ENCODE peak calls at places on chromosomes 11 and 22, in ten cellular contexts. R, G, A, N, U, Y, J, E, Z and F are unnamed samples.

GRCh38 chr22:39434243-39434653 is 22.6 kb upstream of the MGAT3 start:
- DNase-seq in R (no peak), G (no peak), A (no peak), N (no peak), U (no peak), Y (no peak), J (no peak), E (no peak), Z (no peak), F (no peak)

GRCh38 chr11:110433393-110434333 is 3.9 kb downstream of the FDX1 start:
- DNase-seq in R (peak), G (no peak), A (no peak), N (no peak), U (peak), Y (no peak), J (no peak), E (peak), Z (no peak), F (no peak)

GRCh38 chr22:35604671-35605457 is 12.3 kb downstream of the MB start:
- DNase-seq in R (peak), G (no peak), A (no peak), N (peak), U (peak), Y (no peak), J (no peak), E (peak), Z (no peak), F (no peak)

GRCh38 chr11:93849751-93850584 is 450 bp downstream of the VSTM5 start:
- DNase-seq in R (no peak), G (no peak), A (no peak), N (peak), U (peak), Y (no peak), J (no peak), E (peak), Z (peak), F (no peak)

GRCh38 chr11:2813141-2813908 is 72.2 kb downstream of the CDKN1C start:
- DNase-seq in R (no peak), G (peak), A (no peak), N (no peak), U (peak), Y (peak), J (peak), E (peak), Z (no peak), F (no peak)

GRCh38 chr11:117535870-117536411 is 208.3 kb downstream of the CEP164 start:
- DNase-seq in R (no peak), G (no peak), A (no peak), N (no peak), U (no peak), Y (no peak), J (no peak), E (no peak), Z (no peak), F (no peak)

GRCh38 chr22:17085277-17086091 is 684 bp downstream of the IL17RA start:
- DNase-seq in R (no peak), G (no peak), A (no peak), N (peak), U (no peak), Y (peak), J (no peak), E (peak), Z (peak), F (no peak)

GRCh38 chr11:31375866-31376265 is 6.2 kb downstream of the DNAJC24 start:
- DNase-seq in R (no peak), G (no peak), A (no peak), N (no peak), U (no peak), Y (no peak), J (no peak), E (no peak), Z (no peak), F (no peak)

GRCh38 chr22:50525104-50525958 is at the start of gene SCO2:
- DNase-seq in R (peak), G (peak), A (peak), N (peak), U (peak), Y (peak), J (peak), E (peak), Z (peak), F (peak)

GRCh38 chr22:31346733-31347250 is 646 bp upstream of the PATZ1 start:
- DNase-seq in R (no peak), G (no peak), A (peak), N (peak), U (peak), Y (no peak), J (peak), E (peak), Z (no peak), F (no peak)

GRCh38 chr11:32173435-32173834 is 82.6 kb downstream of the RCN1 start:
- DNase-seq in R (peak), G (peak), A (peak), N (peak), U (peak), Y (no peak), J (no peak), E (peak), Z (peak), F (no peak)

GRCh38 chr11:12164061-12165014 is 53.9 kb downstream of the MICAL2 start:
- DNase-seq in R (peak), G (no peak), A (no peak), N (no peak), U (peak), Y (no peak), J (no peak), E (peak), Z (no peak), F (no peak)

GRCh38 chr11:32436751-32437405 is 1.5 kb upstream of the WT1 start:
- DNase-seq in R (no peak), G (no peak), A (peak), N (no peak), U (no peak), Y (no peak), J (no peak), E (peak), Z (peak), F (no peak)

GRCh38 chr11:10473371-10473770 is 18.3 kb downstream of the AMPD3 start:
- DNase-seq in R (no peak), G (no peak), A (no peak), N (no peak), U (no peak), Y (no peak), J (no peak), E (no peak), Z (no peak), F (no peak)

GRCh38 chr11:84021291-84021690 is 735.1 kb upstream of the CCDC90B start:
- DNase-seq in R (no peak), G (no peak), A (no peak), N (no peak), U (no peak), Y (no peak), J (no peak), E (no peak), Z (no peak), F (no peak)

GRCh38 chr11:59197990-59198389 is 14.7 kb downstream of the MPEG1 start:
- DNase-seq in R (peak), G (no peak), A (no peak), N (peak), U (peak), Y (no peak), J (no peak), E (no peak), Z (no peak), F (peak)

GRCh38 chr11:83725161-83725560 is 439.0 kb upstream of the CCDC90B start:
- DNase-seq in R (no peak), G (no peak), A (no peak), N (no peak), U (no peak), Y (no peak), J (no peak), E (no peak), Z (no peak), F (no peak)

GRCh38 chr11:75174781-75175370 is 24.0 kb downstream of the SLCO2B1 start:
- DNase-seq in R (no peak), G (no peak), A (peak), N (peak), U (peak), Y (no peak), J (no peak), E (peak), Z (no peak), F (no peak)

GRCh38 chr11:62514151-62514550 is 32.5 kb downstream of the AHNAK start:
- DNase-seq in R (peak), G (no peak), A (no peak), N (no peak), U (no peak), Y (no peak), J (no peak), E (no peak), Z (no peak), F (no peak)

GRCh38 chr22:39469681-39470461 is 13.1 kb downstream of the MGAT3 start:
- DNase-seq in R (no peak), G (no peak), A (peak), N (no peak), U (no peak), Y (no peak), J (no peak), E (no peak), Z (no peak), F (no peak)

GRCh38 chr11:249062-249461 is 12.3 kb downstream of the PSMD13 start:
- DNase-seq in R (no peak), G (no peak), A (no peak), N (no peak), U (no peak), Y (no peak), J (no peak), E (no peak), Z (peak), F (no peak)

GRCh38 chr22:47591709-47592108 is 829.3 kb downstream of the TBC1D22A start:
- DNase-seq in R (no peak), G (no peak), A (no peak), N (no peak), U (no peak), Y (no peak), J (no peak), E (no peak), Z (no peak), F (no peak)

GRCh38 chr22:49269371-49269770 is 558.3 kb downstream of the BRD1 start:
- DNase-seq in R (no peak), G (no peak), A (no peak), N (no peak), U (no peak), Y (no peak), J (no peak), E (no peak), Z (peak), F (no peak)

GRCh38 chr11:3229673-3230630 is 2.3 kb downstream of the MRGPRE start:
- DNase-seq in R (no peak), G (no peak), A (no peak), N (no peak), U (no peak), Y (no peak), J (peak), E (no peak), Z (no peak), F (no peak)

GRCh38 chr22:43919106-43919965 is 4.3 kb upstream of the PNPLA3 start:
- DNase-seq in R (no peak), G (no peak), A (no peak), N (peak), U (no peak), Y (no peak), J (no peak), E (no peak), Z (no peak), F (no peak)

GRCh38 chr11:61551630-61552029 is 29.2 kb downstream of the SYT7 start:
- DNase-seq in R (no peak), G (no peak), A (no peak), N (peak), U (peak), Y (no peak), J (no peak), E (no peak), Z (no peak), F (no peak)

GRCh38 chr11:78334109-78334508 is 83.5 kb downstream of the GAB2 start:
- DNase-seq in R (no peak), G (no peak), A (no peak), N (no peak), U (no peak), Y (no peak), J (no peak), E (no peak), Z (no peak), F (no peak)

GRCh38 chr11:61065955-61066638 is 36.2 kb upstream of the CD5 start:
- DNase-seq in R (no peak), G (no peak), A (no peak), N (no peak), U (no peak), Y (no peak), J (no peak), E (no peak), Z (no peak), F (no peak)

GRCh38 chr11:77179048-77179447 is 51.0 kb downstream of the MYO7A start:
- DNase-seq in R (no peak), G (no peak), A (no peak), N (no peak), U (no peak), Y (no peak), J (no peak), E (no peak), Z (no peak), F (no peak)

GRCh38 chr11:30133308-30133707 is 97.5 kb upstream of the FSHB start:
- DNase-seq in R (no peak), G (no peak), A (no peak), N (peak), U (no peak), Y (no peak), J (no peak), E (no peak), Z (no peak), F (no peak)

GRCh38 chr11:72824020-72824419 is 9.8 kb downstream of the ATG16L2 start:
- DNase-seq in R (no peak), G (no peak), A (no peak), N (no peak), U (no peak), Y (no peak), J (no peak), E (no peak), Z (no peak), F (no peak)

GRCh38 chr11:127059286-127060200 is 59.0 kb upstream of the KIRREL3 start:
- DNase-seq in R (no peak), G (no peak), A (no peak), N (no peak), U (no peak), Y (no peak), J (no peak), E (no peak), Z (no peak), F (no peak)

GRCh38 chr11:45216031-45216430 is 69.6 kb downstream of the PRDM11 start:
- DNase-seq in R (no peak), G (no peak), A (no peak), N (no peak), U (no peak), Y (no peak), J (no peak), E (no peak), Z (no peak), F (no peak)

GRCh38 chr11:45217991-45218390 is 68.2 kb downstream of the SYT13 start:
- DNase-seq in R (peak), G (no peak), A (no peak), N (no peak), U (peak), Y (no peak), J (no peak), E (no peak), Z (no peak), F (no peak)

GRCh38 chr11:45219411-45219810 is 66.7 kb downstream of the SYT13 start:
- DNase-seq in R (no peak), G (no peak), A (no peak), N (no peak), U (no peak), Y (no peak), J (no peak), E (no peak), Z (no peak), F (no peak)

GRCh38 chr11:45216901-45217300 is 69.2 kb downstream of the SYT13 start:
- DNase-seq in R (no peak), G (no peak), A (no peak), N (no peak), U (no peak), Y (no peak), J (no peak), E (no peak), Z (no peak), F (no peak)

GRCh38 chr11:45218705-45219104 is 67.4 kb downstream of the SYT13 start:
- DNase-seq in R (no peak), G (no peak), A (no peak), N (no peak), U (no peak), Y (no peak), J (no peak), E (no peak), Z (no peak), F (no peak)
- TF ChIP-seq CTCF in R (no peak), G (no peak), A (no peak), N (no peak), U (no peak), Y (no peak), J (no peak), E (no peak), Z (no peak), F (no peak)

GRCh38 chr11:104531075-104531474 is 367.1 kb upstream of the PDGFD start:
- DNase-seq in R (peak), G (no peak), A (no peak), N (no peak), U (no peak), Y (no peak), J (no peak), E (peak), Z (no peak), F (no peak)
- TF ChIP-seq CTCF in R (peak), G (peak), A (no peak), N (no peak), U (peak), Y (peak), J (peak), E (peak), Z (peak), F (no peak)

DNA sequence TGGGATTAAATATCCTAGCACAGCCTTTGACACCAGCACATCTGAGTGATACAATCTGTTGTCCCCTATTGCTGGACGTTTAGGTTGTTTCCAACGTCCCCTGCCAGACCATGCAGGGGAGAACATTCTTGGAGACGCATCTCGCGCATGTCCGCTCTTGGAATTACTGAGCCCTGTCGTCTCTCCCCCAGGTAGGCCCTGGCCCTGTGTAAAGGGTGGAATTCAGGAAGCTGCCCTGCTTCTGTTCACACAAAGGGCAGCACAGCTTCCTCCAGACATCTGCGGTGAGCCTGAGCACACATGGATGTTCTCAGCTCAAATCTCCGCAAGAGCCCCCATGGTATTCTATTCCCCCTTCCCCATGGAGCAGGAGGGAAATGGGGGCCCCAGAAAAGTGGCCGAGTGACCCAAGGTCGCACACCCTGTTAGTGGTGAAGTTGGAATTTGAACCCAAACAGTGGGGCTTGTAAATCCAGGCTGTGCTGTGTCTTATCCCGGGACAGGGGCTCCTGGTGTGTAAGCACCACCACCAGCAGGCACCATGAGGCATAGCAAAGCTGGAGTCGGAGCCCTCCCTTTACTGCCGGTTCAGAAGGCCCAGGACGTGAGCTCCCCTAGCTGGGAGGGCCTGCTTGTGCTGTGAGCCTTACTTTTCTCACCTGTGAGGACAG is 5.0 kb upstream of the FGF19 start:
- DNase-seq in R (no peak), G (no peak), A (no peak), N (no peak), U (no peak), Y (no peak), J (no peak), E (no peak), Z (no peak), F (no peak)
- TF ChIP-seq CTCF in R (no peak), G (no peak), A (no peak), N (no peak), U (no peak), Y (no peak), J (no peak), E (no peak), Z (peak), F (no peak)

GRCh38 chr11:34940026-34940677 is 23.7 kb downstream of the PDHX start:
- DNase-seq in R (no peak), G (no peak), A (no peak), N (no peak), U (peak), Y (no peak), J (no peak), E (no peak), Z (no peak), F (no peak)
- TF ChIP-seq CTCF in R (no peak), G (peak), A (no peak), N (no peak), U (no peak), Y (no peak), J (no peak), E (no peak), Z (no peak), F (no peak)

GRCh38 chr11:69559181-69559580 is 77.7 kb downstream of the LINC01488 start:
- DNase-seq in R (no peak), G (no peak), A (no peak), N (no peak), U (no peak), Y (no peak), J (no peak), E (no peak), Z (no peak), F (no peak)
- TF ChIP-seq CTCF in R (no peak), G (no peak), A (no peak), N (no peak), U (no peak), Y (no peak), J (no peak), E (no peak), Z (no peak), F (no peak)

GRCh38 chr22:19723990-19724827 is 870 bp downstream of the GP1BB start:
- DNase-seq in R (no peak), G (no peak), A (peak), N (peak), U (peak), Y (no peak), J (no peak), E (peak), Z (peak), F (no peak)
- TF ChIP-seq CTCF in R (no peak), G (no peak), A (no peak), N (peak), U (no peak), Y (peak), J (no peak), E (peak), Z (peak), F (no peak)

GRCh38 chr11:1546536-1547466 is 25.3 kb downstream of the DUSP8 start:
- DNase-seq in R (no peak), G (no peak), A (peak), N (peak), U (peak), Y (peak), J (no peak), E (peak), Z (peak), F (no peak)
- TF ChIP-seq CTCF in R (peak), G (peak), A (peak), N (peak), U (peak), Y (peak), J (peak), E (peak), Z (peak), F (no peak)

GRCh38 chr11:8917157-8917820 is 6.3 kb downstream of the AKIP1 start:
- DNase-seq in R (peak), G (peak), A (peak), N (peak), U (peak), Y (no peak), J (no peak), E (no peak), Z (no peak), F (no peak)
- TF ChIP-seq CTCF in R (no peak), G (no peak), A (no peak), N (no peak), U (no peak), Y (no peak), J (no peak), E (no peak), Z (no peak), F (no peak)

DNA sequence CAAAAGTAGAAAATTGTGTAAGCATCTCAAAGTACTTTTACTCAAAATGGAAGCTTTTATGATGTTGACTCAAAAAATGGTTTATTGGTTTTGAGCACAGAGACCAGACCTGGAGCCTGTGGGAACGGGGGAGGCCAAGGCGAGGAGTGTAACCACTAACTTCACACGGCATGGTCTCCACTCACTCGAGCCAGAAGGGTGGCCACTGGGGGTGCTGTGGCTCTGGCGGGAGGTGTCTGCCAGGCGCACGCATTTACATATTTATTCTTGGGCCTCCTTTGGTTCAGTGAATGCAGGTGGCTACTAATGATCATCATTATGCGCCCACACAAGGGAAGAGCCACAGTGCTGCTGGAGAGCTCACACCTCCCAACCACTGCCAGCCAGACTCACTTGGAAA is 64.6 kb downstream of the FLRT1 start:
- DNase-seq in R (no peak), G (no peak), A (no peak), N (no peak), U (no peak), Y (no peak), J (no peak), E (peak), Z (no peak), F (no peak)
- TF ChIP-seq CTCF in R (peak), G (peak), A (peak), N (no peak), U (peak), Y (no peak), J (no peak), E (peak), Z (peak), F (no peak)